ENCODE peak calls at places on chromosomes 1 and 21, in four cellular contexts. N, T, F and X are unnamed samples. For H3K36me3 and H3K9me3, the result is how much of the 10 kb centered on the place peaks cover.

GRCh38 chr21:43209575-43210453 is 41.0 kb downstream of the CRYAA start:
- DNase-seq in N (peak), T (no peak), F (peak), X (peak)

GRCh38 chr1:101203812-101204540 is 32.8 kb upstream of the S1PR1 start:
- DNase-seq in N (no peak), T (no peak), F (no peak), X (no peak)

GRCh38 chr21:16198546-16198945 is 468.8 kb downstream of the USP25 start:
- DNase-seq in N (no peak), T (no peak), F (no peak), X (no peak)

GRCh38 chr1:62271137-62271536 is 48.1 kb downstream of the KANK4 start:
- DNase-seq in N (no peak), T (no peak), F (no peak), X (no peak)

GRCh38 chr1:87203890-87204289 is 124.8 kb upstream of the LMO4 start:
- DNase-seq in N (no peak), T (no peak), F (no peak), X (no peak)

GRCh38 chr1:210093461-210093860 is 139.1 kb upstream of the SERTAD4 start:
- DNase-seq in N (no peak), T (no peak), F (no peak), X (no peak)

GRCh38 chr1:116769561-116769977 is 15.3 kb downstream of the CD2 start:
- DNase-seq in N (no peak), T (peak), F (no peak), X (no peak)

GRCh38 chr1:41217441-41217840 is 24.7 kb downstream of the SCMH1 start:
- DNase-seq in N (no peak), T (no peak), F (no peak), X (no peak)

GRCh38 chr1:231395996-231396385 is 26.1 kb downstream of the EGLN1 start:
- DNase-seq in N (no peak), T (no peak), F (no peak), X (no peak)

GRCh38 chr1:44049839-44050238 is 18.6 kb upstream of the SLC6A9 start:
- DNase-seq in N (no peak), T (no peak), F (no peak), X (no peak)
- H3K36me3 ChIP-seq in N (under half), T (under half), F (under half), X (under half)

GRCh38 chr1:248013229-248013710 is at the start of gene OR2L5:
- DNase-seq in N (no peak), T (no peak), F (no peak), X (no peak)
- H3K9me3 ChIP-seq in N (under half), T (under half), F (under half), X (under half)

GRCh38 chr1:4701276-4701675 is 46.9 kb downstream of the AJAP1 start:
- DNase-seq in N (no peak), T (no peak), F (no peak), X (no peak)

GRCh38 chr1:4702464-4702863 is 48.1 kb downstream of the AJAP1 start:
- DNase-seq in N (no peak), T (no peak), F (no peak), X (no peak)

GRCh38 chr1:4698911-4699310 is 44.5 kb downstream of the AJAP1 start:
- DNase-seq in N (no peak), T (no peak), F (peak), X (no peak)

GRCh38 chr1:4699724-4700301 is 45.4 kb downstream of the AJAP1 start:
- DNase-seq in N (no peak), T (peak), F (no peak), X (no peak)

DNA sequence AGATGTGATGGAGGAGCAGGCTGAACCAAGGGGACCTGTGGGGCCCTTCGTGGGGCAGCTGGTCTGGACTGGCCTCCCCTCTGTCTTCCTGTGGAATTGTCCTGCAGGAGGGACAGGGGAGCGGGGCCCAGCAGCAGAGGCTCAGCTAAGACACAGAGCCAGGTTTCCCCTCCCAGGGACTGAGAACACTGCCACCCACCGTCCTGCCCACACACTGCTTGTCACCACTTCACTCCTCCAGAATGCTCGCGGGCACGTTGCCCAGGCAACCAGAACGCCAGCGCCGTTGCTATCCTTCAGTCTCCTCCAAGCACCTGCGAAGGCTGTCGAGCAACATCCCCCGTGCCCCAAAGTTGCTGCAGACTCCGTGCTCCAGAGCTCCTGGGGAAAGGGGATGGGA is 46.4 kb downstream of the AJAP1 start:
- DNase-seq in N (no peak), T (peak), F (peak), X (no peak)
- TF ChIP-seq CTCF in N (no peak), T (no peak), F (no peak), X (no peak)

DNA sequence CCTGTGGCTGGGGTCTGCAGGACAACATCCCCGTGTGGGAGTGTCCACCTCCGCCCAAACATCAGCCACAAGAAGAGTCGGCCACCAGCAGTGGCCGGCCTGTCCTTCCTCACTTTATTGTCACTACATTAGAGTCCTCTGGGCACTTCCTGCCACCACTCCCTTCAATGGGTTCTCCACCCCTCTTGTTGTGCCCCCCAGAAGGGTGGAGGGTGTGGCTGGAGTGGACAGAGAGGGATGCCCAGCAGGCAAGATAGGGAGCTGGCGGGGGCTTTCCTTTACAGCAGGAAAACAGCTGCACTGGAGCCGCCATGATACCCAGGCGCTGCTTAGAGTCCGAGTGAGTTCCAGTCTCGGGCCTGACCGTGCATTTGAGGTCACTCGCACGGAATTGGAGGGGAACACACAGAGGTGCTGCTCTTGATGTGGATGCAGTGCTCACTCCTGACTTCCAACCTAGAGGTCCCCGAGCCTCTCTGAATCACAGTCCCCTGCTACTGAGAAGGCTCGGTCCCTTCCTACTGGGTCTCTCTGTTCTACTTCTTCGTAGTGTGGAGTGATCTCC is 40.7 kb downstream of the VPS26C start:
- DNase-seq in N (no peak), T (no peak), F (no peak), X (no peak)
- H3K36me3 ChIP-seq in N (under half), T (half or more), F (under half), X (half or more)

GRCh38 chr21:10425856-10426255 is 95.5 kb upstream of the TPTE start:
- DNase-seq in N (no peak), T (no peak), F (no peak), X (no peak)

GRCh38 chr21:10430007-10430406 is 91.4 kb upstream of the TPTE start:
- DNase-seq in N (no peak), T (no peak), F (no peak), X (no peak)
- H3K9me3 ChIP-seq in N (under half), T (half or more), F (half or more), X (under half)

GRCh38 chr1:188652678-188653077 is 1823.9 kb downstream of the PLA2G4A start:
- DNase-seq in N (no peak), T (no peak), F (no peak), X (no peak)
- TF ChIP-seq CTCF in N (no peak), T (no peak), F (no peak), X (no peak)

DNA sequence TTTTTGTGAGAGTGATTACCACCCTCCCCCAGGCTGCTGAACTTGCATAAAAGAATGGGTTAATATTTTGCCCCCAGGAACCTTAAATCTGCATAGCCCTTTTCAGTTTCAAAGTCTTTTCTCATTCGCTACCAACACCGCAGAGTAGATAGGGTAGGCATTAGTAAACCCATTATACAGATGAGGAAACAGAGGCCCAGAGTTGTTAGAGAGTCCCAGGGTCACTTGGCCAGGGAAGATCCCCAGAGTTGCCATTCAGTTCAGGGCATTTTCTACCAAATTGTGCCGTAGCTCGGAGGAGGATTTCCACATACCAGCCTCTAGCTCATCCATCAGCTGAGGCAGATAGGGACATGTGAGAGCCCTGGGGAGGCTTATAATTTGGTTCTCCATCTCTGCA is 40.5 kb downstream of the NEK2 start:
- DNase-seq in N (no peak), T (no peak), F (no peak), X (peak)
- H3K36me3 ChIP-seq in N (under half), T (under half), F (under half), X (under half)